ENCODE peak calls at places on chromosomes 2 and 18, in nine cellular contexts. I, E, K, B, R, Z, N, P and W are unnamed samples.

GRCh38 chr2:157875720-157876065 is 437 bp downstream of the ACVR1 start:
- DNase-seq in I (peak), E (no peak), K (peak), B (peak), R (peak), Z (no peak), N (peak), P (peak), W (no peak)

GRCh38 chr2:32787207-32787606 is 159.4 kb downstream of the TTC27 start:
- DNase-seq in I (no peak), E (no peak), K (no peak), B (no peak), R (no peak), Z (no peak), N (no peak), P (no peak), W (no peak)

GRCh38 chr2:26916128-26916692 is 54.2 kb upstream of the MAPRE3 start:
- DNase-seq in I (no peak), E (peak), K (no peak), B (no peak), R (no peak), Z (no peak), N (no peak), P (no peak), W (no peak)

GRCh38 chr2:10490806-10491291 is 42.7 kb upstream of the ODC1 start:
- DNase-seq in I (no peak), E (peak), K (peak), B (no peak), R (no peak), Z (no peak), N (peak), P (peak), W (no peak)

GRCh38 chr2:104868081-104868806 is 14.3 kb downstream of the POU3F3 start:
- DNase-seq in I (no peak), E (no peak), K (no peak), B (no peak), R (no peak), Z (no peak), N (no peak), P (no peak), W (no peak)

GRCh38 chr2:128250409-128251025 is 68.2 kb downstream of the HS6ST1 start:
- DNase-seq in I (no peak), E (no peak), K (peak), B (no peak), R (no peak), Z (no peak), N (no peak), P (no peak), W (no peak)

GRCh38 chr2:237570776-237571335 is 4.5 kb downstream of the PRLH start:
- DNase-seq in I (no peak), E (no peak), K (no peak), B (no peak), R (no peak), Z (no peak), N (no peak), P (no peak), W (no peak)

GRCh38 chr2:18831916-18832510 is 242.6 kb upstream of the NT5C1B start:
- DNase-seq in I (no peak), E (no peak), K (no peak), B (no peak), R (no peak), Z (no peak), N (no peak), P (no peak), W (no peak)

GRCh38 chr2:446963-447540 is 159.2 kb upstream of the ALKAL2 start:
- DNase-seq in I (no peak), E (no peak), K (no peak), B (no peak), R (no peak), Z (no peak), N (no peak), P (no peak), W (no peak)

GRCh38 chr18:63260075-63260754 is 59.4 kb downstream of the BCL2 start:
- DNase-seq in I (no peak), E (no peak), K (no peak), B (no peak), R (no peak), Z (no peak), N (no peak), P (no peak), W (no peak)

GRCh38 chr2:160062283-160063005 is at the start of gene PLA2R1:
- DNase-seq in I (peak), E (no peak), K (peak), B (no peak), R (peak), Z (no peak), N (peak), P (peak), W (peak)

GRCh38 chr2:10584843-10585475 is 104.8 kb downstream of the NOL10 start:
- DNase-seq in I (no peak), E (no peak), K (no peak), B (no peak), R (no peak), Z (no peak), N (no peak), P (no peak), W (no peak)

GRCh38 chr2:12918841-12919445 is 202.2 kb downstream of the TRIB2 start:
- DNase-seq in I (no peak), E (no peak), K (peak), B (no peak), R (peak), Z (no peak), N (no peak), P (peak), W (peak)

GRCh38 chr18:7133181-7133580 is 15.6 kb upstream of the LAMA1 start:
- DNase-seq in I (no peak), E (no peak), K (no peak), B (no peak), R (no peak), Z (no peak), N (no peak), P (no peak), W (no peak)

GRCh38 chr18:9403795-9404564 is 69.4 kb downstream of the TWSG1 start:
- DNase-seq in I (peak), E (no peak), K (no peak), B (no peak), R (no peak), Z (no peak), N (no peak), P (no peak), W (no peak)

GRCh38 chr18:80167331-80167730 is 58.3 kb downstream of the ADNP2 start:
- DNase-seq in I (no peak), E (no peak), K (no peak), B (no peak), R (no peak), Z (no peak), N (no peak), P (peak), W (no peak)

GRCh38 chr2:197992482-197993133 is 188.2 kb downstream of the PLCL1 start:
- DNase-seq in I (no peak), E (no peak), K (no peak), B (no peak), R (no peak), Z (no peak), N (no peak), P (no peak), W (no peak)

GRCh38 chr18:25950321-25950720 is 140.1 kb downstream of the SS18 start:
- DNase-seq in I (no peak), E (no peak), K (no peak), B (no peak), R (no peak), Z (no peak), N (no peak), P (no peak), W (no peak)

GRCh38 chr18:60984496-60984895 is 348.7 kb upstream of the CDH20 start:
- DNase-seq in I (no peak), E (no peak), K (no peak), B (no peak), R (no peak), Z (no peak), N (no peak), P (no peak), W (no peak)

GRCh38 chr2:28664120-28664842 is 87.3 kb upstream of the PPP1CB start:
- DNase-seq in I (no peak), E (no peak), K (peak), B (no peak), R (no peak), Z (no peak), N (no peak), P (peak), W (no peak)

GRCh38 chr18:63236990-63237389 is 82.6 kb downstream of the BCL2 start:
- DNase-seq in I (peak), E (no peak), K (no peak), B (no peak), R (no peak), Z (no peak), N (no peak), P (peak), W (peak)

GRCh38 chr2:106960633-106961205 is 74.8 kb upstream of the ST6GAL2 start:
- DNase-seq in I (no peak), E (no peak), K (no peak), B (no peak), R (no peak), Z (no peak), N (no peak), P (no peak), W (no peak)

DNA sequence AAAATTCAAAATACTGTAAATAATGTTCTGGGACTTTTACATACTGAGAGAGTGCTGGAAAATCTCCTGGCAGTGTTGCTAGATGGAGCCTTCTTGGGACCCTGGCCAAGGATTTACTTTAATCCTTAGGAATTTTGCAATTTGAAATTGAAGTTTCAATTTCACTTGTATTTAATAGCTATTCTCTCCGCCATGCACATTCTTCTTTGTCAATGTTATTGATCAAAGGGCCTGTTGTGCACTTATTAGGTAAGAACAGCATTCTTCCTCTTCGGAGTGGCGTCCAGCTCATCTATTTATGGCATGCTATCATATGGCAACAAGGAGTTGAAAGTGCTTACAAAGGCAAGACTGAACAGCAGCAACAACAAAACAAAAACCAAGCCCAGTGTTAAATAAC is 40.1 kb upstream of the SOS1 start:
- DNase-seq in I (no peak), E (no peak), K (no peak), B (no peak), R (no peak), Z (no peak), N (no peak), P (no peak), W (no peak)
- TF ChIP-seq POLR2AphosphoS5 in I (no peak), E (no peak), K (no peak), B (no peak), R (no peak), Z (no peak), N (no peak), P (no peak), W (no peak)

GRCh38 chr2:69581774-69582581 is 61.6 kb downstream of the AAK1 start:
- DNase-seq in I (peak), E (no peak), K (no peak), B (no peak), R (no peak), Z (no peak), N (no peak), P (no peak), W (no peak)
- H3K27ac ChIP-seq in I (peak), E (no peak), K (peak), B (peak), R (no peak), Z (no peak), N (no peak), P (peak), W (no peak)

DNA sequence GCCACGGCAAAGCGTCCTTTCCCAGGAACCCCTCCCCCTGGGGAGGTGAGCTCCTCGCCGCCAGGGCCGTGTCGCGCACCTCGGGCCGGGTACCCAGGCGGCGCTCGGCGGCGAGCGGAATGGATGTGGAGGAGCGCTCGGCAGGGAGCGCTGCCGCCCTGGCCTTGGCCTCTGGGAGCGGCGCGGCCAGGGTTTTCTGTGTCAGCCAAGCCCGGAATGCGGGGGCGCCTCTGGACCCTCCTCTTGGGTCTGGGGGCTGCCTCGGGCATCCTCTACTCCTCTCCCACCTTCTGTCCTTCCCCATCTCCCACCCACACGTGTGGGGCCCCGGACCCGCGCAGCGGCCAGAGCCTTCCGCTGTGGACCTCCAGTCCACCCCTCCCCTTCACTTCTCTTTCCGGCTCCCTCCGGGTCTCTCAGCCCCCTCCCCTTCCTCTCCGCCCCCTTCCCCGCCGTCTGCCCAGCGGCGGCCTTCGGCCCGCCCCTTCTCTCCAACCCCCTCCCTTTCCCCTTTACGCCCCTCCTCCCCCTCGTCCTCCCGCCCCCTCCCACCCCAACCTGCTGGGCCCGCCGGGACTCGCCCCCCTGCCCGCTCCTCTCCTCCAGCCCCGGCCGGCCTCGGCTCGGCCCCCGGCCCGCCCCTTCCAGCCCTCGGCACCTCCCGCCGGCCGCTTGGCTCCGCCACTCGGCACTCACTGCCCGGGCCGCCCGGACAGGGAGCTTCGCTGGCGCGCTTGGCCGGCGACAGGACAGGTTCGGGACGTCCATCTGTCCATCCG is at the start of gene MERTK:
- DNase-seq in I (peak), E (no peak), K (peak), B (peak), R (peak), Z (peak), N (peak), P (peak), W (peak)
- TF ChIP-seq CTCF in I (peak), E (peak), K (peak), B (peak), R (peak), Z (peak), N (peak), P (peak), W (peak)

GRCh38 chr2:152034257-152034801 is 64.5 kb downstream of the CACNB4 start:
- DNase-seq in I (peak), E (no peak), K (no peak), B (no peak), R (no peak), Z (no peak), N (no peak), P (no peak), W (no peak)
- TF ChIP-seq POLR2AphosphoS5 in I (no peak), E (no peak), K (no peak), B (no peak), R (no peak), Z (no peak), N (no peak), P (no peak), W (no peak)

DNA sequence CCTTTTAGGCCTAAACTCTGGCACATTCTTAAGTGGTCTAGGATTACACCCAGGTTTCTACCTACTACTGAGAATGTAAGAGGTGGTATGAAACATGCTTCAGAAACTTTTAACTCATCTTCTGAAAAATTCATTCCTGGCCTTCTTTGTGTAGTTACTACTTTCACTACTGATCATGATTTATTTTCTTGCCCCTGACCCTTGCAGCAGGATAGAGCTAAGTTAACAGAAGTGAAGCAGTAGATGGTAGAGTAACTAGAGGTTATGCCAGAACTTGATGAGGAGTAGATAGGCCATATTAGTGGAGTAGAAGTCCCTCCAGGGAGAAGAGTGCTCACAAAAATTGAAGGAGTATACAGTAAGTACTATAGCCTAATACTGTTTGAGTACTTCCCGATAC is 75.5 kb upstream of the MSTN start:
- DNase-seq in I (no peak), E (no peak), K (no peak), B (no peak), R (no peak), Z (no peak), N (no peak), P (no peak), W (no peak)
- H3K27ac ChIP-seq in I (no peak), E (no peak), K (no peak), B (no peak), R (no peak), Z (no peak), N (no peak), P (no peak), W (no peak)

DNA sequence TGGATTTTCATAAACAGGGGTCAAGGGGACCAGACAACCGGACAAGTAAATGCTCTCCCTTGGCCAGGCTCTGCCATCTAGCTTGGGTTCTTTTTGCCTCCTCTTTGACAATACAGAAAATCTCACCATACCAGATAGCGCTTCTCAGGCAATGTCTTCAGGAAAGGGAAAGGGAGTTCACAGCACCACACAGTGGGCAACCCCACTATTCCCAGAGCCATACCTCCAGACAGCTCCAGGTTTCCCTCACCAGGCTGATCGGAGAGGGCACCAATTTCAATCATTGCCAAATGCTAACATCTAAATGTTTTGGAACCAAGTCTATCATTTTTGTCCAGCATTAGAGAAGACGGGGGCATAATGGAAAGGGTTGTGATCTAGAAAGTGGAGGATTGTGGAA is 28.1 kb downstream of the CCDC68 start:
- DNase-seq in I (no peak), E (no peak), K (no peak), B (no peak), R (no peak), Z (no peak), N (no peak), P (no peak), W (no peak)
- TF ChIP-seq CTCF in I (peak), E (no peak), K (no peak), B (peak), R (no peak), Z (no peak), N (no peak), P (no peak), W (no peak)

GRCh38 chr2:98773907-98774306 is 43.0 kb upstream of the MGAT4A start:
- DNase-seq in I (peak), E (no peak), K (no peak), B (no peak), R (no peak), Z (no peak), N (no peak), P (no peak), W (no peak)

GRCh38 chr2:98773169-98773568 is 42.2 kb upstream of the MGAT4A start:
- DNase-seq in I (no peak), E (no peak), K (no peak), B (no peak), R (no peak), Z (no peak), N (no peak), P (no peak), W (no peak)

GRCh38 chr2:98771264-98771663 is 40.3 kb upstream of the MGAT4A start:
- DNase-seq in I (peak), E (no peak), K (no peak), B (no peak), R (no peak), Z (no peak), N (no peak), P (no peak), W (no peak)

GRCh38 chr2:98772531-98772930 is 41.6 kb upstream of the MGAT4A start:
- DNase-seq in I (no peak), E (no peak), K (no peak), B (no peak), R (no peak), Z (no peak), N (no peak), P (no peak), W (no peak)

GRCh38 chr2:98771771-98772521 is 41.0 kb upstream of the MGAT4A start:
- DNase-seq in I (no peak), E (no peak), K (no peak), B (no peak), R (no peak), Z (no peak), N (no peak), P (no peak), W (no peak)
- TF ChIP-seq POLR2AphosphoS5 in I (no peak), E (no peak), K (no peak), B (no peak), R (no peak), Z (no peak), N (no peak), P (no peak), W (no peak)

DNA sequence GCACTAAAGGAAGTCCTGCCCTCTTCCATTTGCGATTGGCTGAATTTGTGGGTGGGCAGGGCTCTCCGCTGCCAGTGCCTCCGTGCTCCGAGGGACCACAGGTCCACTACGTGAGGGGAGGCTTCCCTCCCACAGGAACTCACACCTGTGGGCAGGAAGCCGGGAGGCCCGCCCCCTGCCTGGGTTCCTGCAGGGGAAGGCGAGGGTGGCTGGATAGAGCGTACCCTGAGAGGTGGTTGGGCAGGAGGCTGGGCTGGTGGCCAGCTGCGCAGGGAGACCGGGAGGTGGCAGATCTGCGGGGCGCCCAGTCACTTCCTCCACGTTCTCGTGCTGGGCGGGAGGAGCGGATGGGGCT is 47.0 kb upstream of the PTH2R start:
- DNase-seq in I (peak), E (no peak), K (no peak), B (no peak), R (no peak), Z (no peak), N (no peak), P (no peak), W (no peak)
- H3K27ac ChIP-seq in I (no peak), E (no peak), K (no peak), B (no peak), R (no peak), Z (no peak), N (no peak), P (no peak), W (no peak)